ENCODE peak calls at places on chromosomes 11 and 22, in ten cellular contexts. B is activated T-cell treated with anti-CD3 and anti-CD28 coated beads, Interleukin-2, amount 50 U/mL, for 48 hours; L is GOT3; U is germinal center; Z is mesenchymal stem cell; V is activated CD4-positive, alpha-beta T cell treated with anti-CD3 and anti-CD28 coated beads, Interleukin-2, amount 50 U/mL, for 24 hours; E is GM13977; S is LHCN-M2; W is NAMALWA; Q is ACHN. X is an unnamed sample.
A peak's percentile ranks its signal among the peaks of the same experiment; 100 is the strongest.

GRCh38 chr22:20725987-20726558 is 47.8 kb upstream of the SERPIND1 start:
- DNase-seq in B (no peak), L (no peak), U (no peak), Z (no peak), V (no peak), E (no peak), S (peak; percentile 22), W (no peak), Q (no peak), X (no peak)

GRCh38 chr11:20616908-20617307 is 17.5 kb downstream of the SLC6A5 start:
- DNase-seq in B (no peak), L (no peak), U (no peak), Z (no peak), V (no peak), E (no peak), S (no peak), W (no peak), Q (no peak), X (no peak)

GRCh38 chr11:66183581-66184048 is 84.8 kb upstream of the RAB1B start:
- DNase-seq in B (no peak), L (no peak), U (no peak), Z (peak; percentile 47), V (no peak), E (no peak), S (no peak), W (peak; percentile 81), Q (no peak), X (no peak)

GRCh38 chr11:42338056-42338455 is 878.6 kb upstream of the LRRC4C start:
- DNase-seq in B (no peak), L (no peak), U (no peak), Z (no peak), V (no peak), E (no peak), S (no peak), W (no peak), Q (no peak), X (no peak)

GRCh38 chr11:121892131-121892681 is 223.8 kb downstream of the BLID start:
- DNase-seq in B (no peak), L (no peak), U (no peak), Z (peak; percentile 43), V (no peak), E (no peak), S (peak; percentile 97), W (no peak), Q (no peak), X (peak; percentile 78)

GRCh38 chr11:117438371-117439000 is 110.8 kb downstream of the CEP164 start:
- DNase-seq in B (peak; percentile 38), L (no peak), U (no peak), Z (no peak), V (peak; percentile 11), E (peak; percentile 78), S (no peak), W (no peak), Q (no peak), X (no peak)

GRCh38 chr11:83819936-83820549 is 533.9 kb upstream of the CCDC90B start:
- DNase-seq in B (no peak), L (no peak), U (peak; percentile 5), Z (peak; percentile 68), V (no peak), E (peak; percentile 12), S (peak; percentile 55), W (peak; percentile 69), Q (peak; percentile 70), X (peak; percentile 54)

GRCh38 chr11:2988996-2989395 is 3.1 kb downstream of the NAP1L4 start:
- DNase-seq in B (no peak), L (no peak), U (no peak), Z (peak; percentile 23), V (no peak), E (no peak), S (no peak), W (peak; percentile 26), Q (no peak), X (no peak)

GRCh38 chr22:32967285-32968101 is 90.7 kb downstream of the SYN3 start:
- DNase-seq in B (no peak), L (no peak), U (no peak), Z (no peak), V (no peak), E (no peak), S (no peak), W (no peak), Q (no peak), X (no peak)

X was measured in glomerular endothelial cell.